ENCODE peak calls at places on chromosomes 1 and 21, in five cellular contexts. S is H54, G is Peyer's patch, V is HCT116, Y is GM12891. X is an unnamed sample.

GRCh38 chr1:2468041-2468472 is 8.0 kb upstream of the PLCH2 start:
- DNase-seq in S (no peak), G (no peak), V (no peak), Y (peak), X (peak)

GRCh38 chr1:43853161-43853921 is 80.3 kb upstream of the ARTN start:
- DNase-seq in S (peak), G (peak), V (no peak), Y (no peak), X (peak)

GRCh38 chr1:94396356-94396755 is 21.8 kb upstream of the ABCD3 start:
- DNase-seq in S (no peak), G (no peak), V (no peak), Y (no peak), X (peak)

GRCh38 chr1:165886988-165887387 is 59.6 kb downstream of the UCK2 start:
- DNase-seq in S (no peak), G (no peak), V (no peak), Y (no peak), X (no peak)

GRCh38 chr1:16208270-16208987 is 4.0 kb downstream of the ARHGEF19 start:
- DNase-seq in S (no peak), G (no peak), V (no peak), Y (no peak), X (peak)

GRCh38 chr1:194071200-194071599 is 884.8 kb upstream of the B3GALT2 start:
- DNase-seq in S (no peak), G (no peak), V (no peak), Y (no peak), X (no peak)

GRCh38 chr1:171455967-171456366 is 29.4 kb upstream of the PRRC2C start:
- DNase-seq in S (no peak), G (no peak), V (no peak), Y (no peak), X (no peak)

GRCh38 chr21:16037386-16037785 is 307.6 kb downstream of the USP25 start:
- DNase-seq in S (no peak), G (no peak), V (no peak), Y (no peak), X (no peak)

GRCh38 chr1:201217146-201217545 is 26.5 kb downstream of the IGFN1 start:
- DNase-seq in S (no peak), G (no peak), V (no peak), Y (no peak), X (no peak)

GRCh38 chr1:202029171-202029665 is 18.8 kb downstream of the ELF3 start:
- DNase-seq in S (peak), G (no peak), V (peak), Y (no peak), X (no peak)

GRCh38 chr1:58884706-58885661 is 101.1 kb upstream of the JUN start:
- DNase-seq in S (no peak), G (no peak), V (no peak), Y (no peak), X (peak)

GRCh38 chr1:35506960-35507901 is 50.0 kb downstream of the KIAA0319L start:
- DNase-seq in S (no peak), G (no peak), V (no peak), Y (no peak), X (peak)

GRCh38 chr1:159774465-159774864 is 6.3 kb upstream of the DUSP23 start:
- DNase-seq in S (no peak), G (no peak), V (no peak), Y (no peak), X (no peak)

GRCh38 chr21:44618909-44619308 is 7.0 kb downstream of the KRTAP10-8 start:
- DNase-seq in S (no peak), G (peak), V (no peak), Y (no peak), X (no peak)

GRCh38 chr1:188670837-188671236 is 1806.8 kb downstream of the BRINP3 start:
- DNase-seq in S (no peak), G (no peak), V (peak), Y (no peak), X (no peak)

GRCh38 chr1:81437649-81438048 is 363.1 kb upstream of the ADGRL2 start:
- DNase-seq in S (no peak), G (no peak), V (no peak), Y (no peak), X (no peak)

GRCh38 chr1:211648336-211648735 is 27.1 kb downstream of the NEK2 start:
- DNase-seq in S (no peak), G (no peak), V (no peak), Y (no peak), X (no peak)

GRCh38 chr1:113868387-113869083 is 3.0 kb downstream of the PTPN22 start:
- DNase-seq in S (no peak), G (no peak), V (no peak), Y (no peak), X (no peak)

GRCh38 chr1:14140800-14141526 is 441.0 kb downstream of the PRDM2 start:
- DNase-seq in S (no peak), G (no peak), V (no peak), Y (no peak), X (no peak)

GRCh38 chr1:78676347-78676982 is 26.8 kb downstream of the IFI44 start:
- DNase-seq in S (no peak), G (peak), V (peak), Y (peak), X (peak)

GRCh38 chr1:10025354-10025753 is 7.4 kb upstream of the UBE4B start:
- DNase-seq in S (no peak), G (no peak), V (no peak), Y (no peak), X (no peak)

GRCh38 chr1:92784051-92784638 is 763 bp downstream of the EVI5 start:
- DNase-seq in S (peak), G (peak), V (no peak), Y (peak), X (peak)

GRCh38 chr1:167412920-167413319 is 105.4 kb downstream of the CD247 start:
- DNase-seq in S (no peak), G (no peak), V (no peak), Y (no peak), X (no peak)

GRCh38 chr1:227437495-227438008 is 119.3 kb upstream of the CDC42BPA start:
- DNase-seq in S (peak), G (no peak), V (peak), Y (no peak), X (peak)

GRCh38 chr1:226308723-226309397 is at the start of gene LIN9:
- DNase-seq in S (peak), G (peak), V (peak), Y (peak), X (peak)
- TF ChIP-seq POLR2A in S (peak), G (peak), V (peak), Y (peak), X (peak)

GRCh38 chr1:200039849-200040479 is 12.5 kb downstream of the NR5A2 start:
- DNase-seq in S (no peak), G (no peak), V (no peak), Y (no peak), X (no peak)

GRCh38 chr1:200038987-200039848 is 11.7 kb downstream of the NR5A2 start:
- DNase-seq in S (peak), G (no peak), V (peak), Y (no peak), X (peak)

GRCh38 chr1:200041337-200042118 is 14.0 kb downstream of the NR5A2 start:
- DNase-seq in S (no peak), G (no peak), V (no peak), Y (no peak), X (no peak)

GRCh38 chr1:200042119-200042436 is 14.6 kb downstream of the NR5A2 start:
- DNase-seq in S (no peak), G (no peak), V (no peak), Y (no peak), X (no peak)

GRCh38 chr1:200040516-200041138 is 13.1 kb downstream of the NR5A2 start:
- DNase-seq in S (no peak), G (no peak), V (no peak), Y (no peak), X (no peak)
- TF ChIP-seq POLR2A in S (no peak), G (peak), V (peak), Y (no peak), X (no peak)

GRCh38 chr1:162070094-162070748 is 730 bp downstream of the NOS1AP start:
- DNase-seq in S (no peak), G (no peak), V (no peak), Y (no peak), X (no peak)

GRCh38 chr1:162065016-162065415 is 4.5 kb upstream of the NOS1AP start:
- DNase-seq in S (no peak), G (no peak), V (no peak), Y (no peak), X (no peak)

GRCh38 chr1:162072770-162073169 is 3.3 kb downstream of the NOS1AP start:
- DNase-seq in S (no peak), G (no peak), V (no peak), Y (no peak), X (no peak)

GRCh38 chr1:162070825-162071224 is 1.3 kb downstream of the NOS1AP start:
- DNase-seq in S (no peak), G (no peak), V (no peak), Y (no peak), X (no peak)

GRCh38 chr1:162069334-162070093 is at the start of gene NOS1AP:
- DNase-seq in S (peak), G (peak), V (peak), Y (peak), X (peak)
- TF ChIP-seq POLR2A in S (peak), G (peak), V (no peak), Y (no peak), X (no peak)

DNA sequence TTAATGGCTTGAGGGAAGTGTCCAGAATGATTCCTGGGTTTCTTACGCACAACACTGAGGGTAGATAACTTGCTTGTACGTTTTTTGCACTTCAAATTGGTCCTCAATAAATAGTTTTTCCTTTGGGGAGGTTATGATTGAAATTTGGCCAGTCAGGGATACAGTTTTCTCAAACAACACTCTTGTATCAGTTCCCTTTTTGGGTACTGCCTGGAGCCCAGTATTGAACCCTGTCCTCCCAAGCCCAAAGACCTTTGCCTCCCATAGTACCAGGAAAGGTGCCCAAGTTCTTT is 369 bp upstream of the PHACTR4 start:
- DNase-seq in S (no peak), G (no peak), V (no peak), Y (no peak), X (no peak)
- TF ChIP-seq POLR2A in S (no peak), G (no peak), V (no peak), Y (no peak), X (no peak)

X was measured in erythroblast.